ENCODE peak calls at places on chromosomes 5 and 9, in four cellular contexts. V, F, E and T are unnamed samples.

GRCh38 chr5:180869587-180869986 is 8.5 kb upstream of the ZFP62 start:
- DNase-seq in V (no peak), F (no peak), E (no peak), T (no peak)

GRCh38 chr5:176589039-176589769 is 20.8 kb downstream of the GPRIN1 start:
- DNase-seq in V (no peak), F (no peak), E (no peak), T (no peak)

GRCh38 chr9:95313010-95313498 is 4.5 kb downstream of the FANCC start:
- DNase-seq in V (no peak), F (peak), E (no peak), T (peak)

GRCh38 chr5:90226433-90227099 is 183.0 kb downstream of the CETN3 start:
- DNase-seq in V (no peak), F (no peak), E (no peak), T (no peak)

GRCh38 chr5:9507974-9508373 is 37.9 kb downstream of the SEMA5A start:
- DNase-seq in V (no peak), F (no peak), E (no peak), T (no peak)

GRCh38 chr5:136810198-136810823 is 445.0 kb upstream of the TRPC7 start:
- DNase-seq in V (no peak), F (no peak), E (no peak), T (no peak)

GRCh38 chr9:10062629-10063395 is 550.0 kb downstream of the PTPRD start:
- DNase-seq in V (no peak), F (no peak), E (no peak), T (no peak)

GRCh38 chr9:132631280-132631679 is 38.5 kb downstream of the DDX31 start:
- DNase-seq in V (no peak), F (no peak), E (no peak), T (no peak)

GRCh38 chr5:1793301-1793740 is 6.3 kb downstream of the MRPL36 start:
- DNase-seq in V (no peak), F (no peak), E (no peak), T (no peak)

GRCh38 chr9:136331030-136331429 is 3.7 kb downstream of the GPSM1 start:
- DNase-seq in V (no peak), F (no peak), E (no peak), T (no peak)

GRCh38 chr9:130535818-130536521 is 43.4 kb upstream of the FUBP3 start:
- DNase-seq in V (no peak), F (peak), E (peak), T (no peak)

GRCh38 chr5:176620333-176620981 is 9.9 kb downstream of the SNCB start:
- DNase-seq in V (no peak), F (no peak), E (peak), T (no peak)

GRCh38 chr9:88954073-88954472 is 37.2 kb upstream of the S1PR3 start:
- DNase-seq in V (no peak), F (no peak), E (no peak), T (no peak)

GRCh38 chr5:135834639-135835529 is at the start of gene SLC25A48:
- DNase-seq in V (no peak), F (peak), E (peak), T (peak)

GRCh38 chr9:93895535-93895934 is 59.6 kb downstream of the BARX1 start:
- DNase-seq in V (no peak), F (no peak), E (no peak), T (no peak)

GRCh38 chr9:134406366-134407122 is 80.3 kb downstream of the RXRA start:
- DNase-seq in V (no peak), F (no peak), E (peak), T (no peak)

GRCh38 chr5:1277331-1277730 is 17.5 kb downstream of the TERT start:
- DNase-seq in V (no peak), F (no peak), E (no peak), T (no peak)

GRCh38 chr5:13427859-13428557 is 516.5 kb downstream of the DNAH5 start:
- DNase-seq in V (no peak), F (no peak), E (no peak), T (no peak)

GRCh38 chr9:128892223-128892892 is 10.4 kb downstream of the LRRC8A start:
- DNase-seq in V (no peak), F (no peak), E (peak), T (no peak)

GRCh38 chr9:97958812-97959511 is 21.0 kb upstream of the HEMGN start:
- DNase-seq in V (no peak), F (no peak), E (no peak), T (no peak)

GRCh38 chr9:122498883-122499288 is 11.7 kb upstream of the OR1J2 start:
- DNase-seq in V (no peak), F (peak), E (peak), T (peak)

GRCh38 chr9:133347515-133347984 is 381 bp downstream of the MED22 start:
- DNase-seq in V (peak), F (no peak), E (no peak), T (peak)

GRCh38 chr5:168528521-168529360 is at the start of gene FBLL1:
- DNase-seq in V (no peak), F (peak), E (peak), T (peak)

GRCh38 chr9:82117025-82117424 is 128.5 kb downstream of the SPATA31D1 start:
- DNase-seq in V (no peak), F (no peak), E (no peak), T (no peak)

GRCh38 chr9:130139251-130139650 is 33.0 kb upstream of the NCS1 start:
- DNase-seq in V (no peak), F (no peak), E (no peak), T (no peak)

GRCh38 chr5:127813633-127814171 is 110.5 kb downstream of the CCDC192 start:
- DNase-seq in V (no peak), F (no peak), E (no peak), T (no peak)

GRCh38 chr9:125436613-125437443 is 175.2 kb downstream of the GAPVD1 start:
- DNase-seq in V (no peak), F (no peak), E (no peak), T (no peak)

DNA sequence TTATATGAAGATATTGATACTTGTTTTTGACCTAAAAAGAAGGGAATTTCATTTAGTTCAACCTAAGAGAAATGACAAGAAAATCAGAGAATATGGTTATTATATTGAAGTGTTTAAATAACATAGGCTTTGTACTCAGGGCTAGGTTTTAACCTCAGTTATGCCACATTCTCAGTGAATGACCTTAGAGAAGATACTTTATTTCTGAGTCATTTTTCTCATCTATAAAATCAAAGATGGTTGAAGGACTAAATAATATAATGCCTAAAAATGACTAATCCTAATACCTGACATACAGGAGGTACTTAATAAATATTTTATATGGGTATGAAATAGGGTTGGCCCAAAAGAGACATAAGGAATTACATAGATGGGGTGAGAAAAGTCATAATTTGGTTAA is 32.3 kb downstream of the DIMT1 start:
- DNase-seq in V (no peak), F (no peak), E (no peak), T (no peak)
- TF ChIP-seq FOXK2 in V (no peak), F (no peak), E (no peak), T (no peak)

GRCh38 chr5:109756543-109757186 is 66.9 kb downstream of the MAN2A1 start:
- DNase-seq in V (no peak), F (no peak), E (no peak), T (no peak)
- TF ChIP-seq SP1 in V (no peak), F (no peak), E (no peak), T (no peak)

DNA sequence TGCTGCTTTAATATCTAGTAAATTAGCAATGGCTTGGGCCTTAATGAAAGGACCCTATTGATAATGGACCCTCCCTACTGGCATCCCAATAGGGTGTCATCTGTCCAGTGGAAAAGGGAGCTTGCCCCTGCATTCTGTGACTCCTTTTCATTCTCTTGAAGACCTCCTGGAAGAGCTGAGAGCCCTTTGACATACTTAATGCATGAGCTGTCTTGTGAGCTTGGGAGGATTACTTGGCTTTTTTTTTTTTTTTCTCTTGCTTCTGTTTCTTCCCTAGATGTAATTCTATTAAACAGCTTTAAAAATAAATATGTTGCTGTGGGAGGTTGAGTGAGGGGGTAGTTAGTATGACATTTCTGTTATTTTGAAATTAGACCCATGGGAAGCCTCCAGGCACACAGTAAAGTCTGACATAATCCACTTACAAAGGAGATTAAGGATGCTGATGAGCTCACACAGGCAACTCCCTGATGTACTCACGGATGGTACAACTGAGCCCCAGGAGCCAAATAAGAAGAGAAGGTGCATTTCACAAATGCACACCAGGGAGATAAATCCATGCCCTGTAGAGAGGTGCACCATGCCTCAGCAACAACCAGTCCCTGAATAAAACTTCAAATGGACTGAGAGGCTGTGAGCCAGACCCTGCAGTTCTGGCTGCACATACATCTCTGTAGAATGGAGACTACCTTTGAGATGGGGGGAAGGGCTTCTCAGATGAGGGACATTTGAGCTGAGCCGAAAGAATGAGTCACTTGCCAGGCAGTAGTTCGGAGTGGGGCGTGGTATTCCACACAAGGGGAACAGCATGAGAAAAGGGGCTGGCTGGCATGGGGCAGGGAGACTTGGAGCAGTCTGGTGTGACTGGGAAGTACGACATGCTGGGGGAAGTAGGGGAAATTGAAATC is 68.8 kb downstream of the ACTL7B start:
- DNase-seq in V (no peak), F (no peak), E (no peak), T (peak)
- TF ChIP-seq FOXK2 in V (no peak), F (no peak), E (no peak), T (no peak)

GRCh38 chr5:163563880-163564279 is 58.5 kb downstream of the MAT2B start:
- DNase-seq in V (no peak), F (no peak), E (no peak), T (no peak)
- TF ChIP-seq SP1 in V (no peak), F (no peak), E (no peak), T (no peak)

GRCh38 chr5:149333711-149334443 is 11.4 kb upstream of the GRPEL2 start:
- DNase-seq in V (no peak), F (no peak), E (no peak), T (no peak)
- TF ChIP-seq FOXK2 in V (no peak), F (no peak), E (no peak), T (no peak)

GRCh38 chr5:134127376-134127861 is 12.9 kb downstream of the TCF7 start:
- DNase-seq in V (peak), F (no peak), E (no peak), T (no peak)

GRCh38 chr5:134122530-134122929 is 8.0 kb downstream of the TCF7 start:
- DNase-seq in V (no peak), F (no peak), E (no peak), T (no peak)

GRCh38 chr5:134123360-134123759 is 8.9 kb downstream of the TCF7 start:
- DNase-seq in V (no peak), F (no peak), E (no peak), T (no peak)

GRCh38 chr5:134125195-134126015 is 10.9 kb downstream of the TCF7 start:
- DNase-seq in V (no peak), F (no peak), E (no peak), T (no peak)

DNA sequence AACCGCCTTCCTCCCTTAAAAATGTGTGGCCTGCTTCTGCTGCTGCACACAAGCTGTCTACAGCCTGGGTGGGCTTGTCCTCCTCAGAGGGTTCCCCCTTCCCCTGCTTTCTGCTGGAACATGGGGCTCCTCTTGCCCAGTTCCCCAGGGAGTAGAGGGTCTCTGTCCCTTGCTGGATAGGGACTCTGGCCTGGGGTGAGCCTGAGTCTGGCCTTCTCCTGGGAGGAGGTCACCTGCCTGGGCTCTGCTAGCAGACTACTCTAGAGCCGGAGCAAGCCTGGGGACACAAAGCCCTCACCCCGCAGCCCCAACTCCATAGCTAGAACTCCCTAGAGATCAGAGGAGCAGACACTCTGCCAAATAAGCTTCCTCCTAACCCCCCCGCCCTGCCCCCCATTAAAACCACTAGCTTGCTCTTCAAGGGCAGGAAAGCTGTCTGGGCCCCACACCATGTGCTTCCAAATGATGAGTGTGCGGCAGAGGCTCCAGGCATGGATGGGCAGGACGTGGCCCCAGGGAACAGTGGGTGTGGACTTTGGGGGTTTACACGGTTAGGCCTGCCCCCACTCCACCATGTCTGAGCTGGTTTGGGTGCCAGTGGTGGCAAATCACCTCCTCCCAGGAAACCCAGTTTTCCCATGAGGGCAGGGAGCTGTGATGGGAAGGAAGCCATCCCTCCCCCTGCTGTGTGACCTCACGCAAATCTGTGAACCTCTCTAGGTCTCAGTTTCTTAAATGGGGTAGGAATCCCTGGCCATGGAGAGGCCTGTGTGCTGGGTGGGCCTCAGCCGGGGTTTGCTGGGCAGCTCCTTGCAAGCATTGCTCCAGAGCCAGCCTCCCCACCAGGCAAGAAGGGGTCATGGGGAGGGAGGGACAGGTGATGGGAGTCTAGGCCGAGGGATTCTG is 10.1 kb downstream of the TCF7 start:
- DNase-seq in V (no peak), F (no peak), E (no peak), T (no peak)
- TF ChIP-seq SP1 in V (no peak), F (no peak), E (no peak), T (no peak)

GRCh38 chr5:147558131-147558730 is 48.4 kb upstream of the DPYSL3 start:
- DNase-seq in V (no peak), F (no peak), E (no peak), T (no peak)

GRCh38 chr5:147560982-147561381 is 51.1 kb upstream of the DPYSL3 start:
- DNase-seq in V (no peak), F (no peak), E (no peak), T (no peak)

GRCh38 chr5:147559725-147560124 is 49.9 kb upstream of the DPYSL3 start:
- DNase-seq in V (no peak), F (no peak), E (no peak), T (no peak)

GRCh38 chr5:147561435-147561834 is 51.6 kb upstream of the DPYSL3 start:
- DNase-seq in V (no peak), F (no peak), E (no peak), T (no peak)

DNA sequence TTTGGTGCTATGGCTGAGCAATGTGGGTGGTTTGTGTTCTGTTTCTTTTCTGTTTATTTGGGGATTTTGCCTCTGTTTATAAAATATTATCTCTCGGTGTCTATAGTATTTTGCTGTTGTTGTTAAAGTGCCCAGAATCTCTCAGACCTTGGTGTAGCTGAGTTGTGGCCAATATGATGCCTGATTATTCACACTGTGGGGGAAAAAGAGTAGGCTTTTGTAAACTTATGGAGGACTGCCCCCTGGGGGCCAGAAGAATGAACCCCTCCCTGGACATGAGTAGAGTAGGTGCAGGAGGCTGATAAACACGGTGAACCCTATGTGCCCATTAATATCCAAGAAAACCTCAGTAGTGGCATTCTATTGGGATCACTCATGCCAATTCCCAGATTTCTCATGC is 49.0 kb upstream of the DPYSL3 start:
- DNase-seq in V (no peak), F (no peak), E (no peak), T (peak)
- TF ChIP-seq FOXK2 in V (no peak), F (no peak), E (no peak), T (no peak)